ENCODE peak calls at places on chromosomes 6 and 20, in seven cellular contexts. One of them, this sample, is unnamed.

GRCh38 chr20:31664696-31665354 is 27.1 kb downstream of the COX4I2 start:
- DNase-seq in anterior cingulate cortex: no peak
- DNase-seq in stimulated activated effector memory CD8-positive, alpha-beta T cell treated with anti-CD3 and anti-CD28 coated beads, Interleukin-12 subunit alpha, Interleukin-12 subunit beta, amount 100 ng/mL, for 72 hours: no peak
- DNase-seq in T-helper 2 cell treated with Interferon-gamma antibody and Interleukin-4, amounts not matched to agents 5 μg/mL and 100 μg/mL, for 36 hours: no peak
- DNase-seq in NCI-H2107: no peak
- DNase-seq in stimulated activated CD8-positive, alpha-beta memory T cell treated with anti-CD3 and anti-CD28 coated beads, Interleukin-7, amount 100 ng/mL, for 24 hours: no peak
- DNase-seq in GDM1: no peak
- DNase-seq in this sample: no peak

GRCh38 chr6:25851961-25852360 is 20.1 kb upstream of the SLC17A1 start:
- DNase-seq in anterior cingulate cortex: no peak
- DNase-seq in stimulated activated effector memory CD8-positive, alpha-beta T cell treated with anti-CD3 and anti-CD28 coated beads, Interleukin-12 subunit alpha, Interleukin-12 subunit beta, amount 100 ng/mL, for 72 hours: no peak
- DNase-seq in T-helper 2 cell treated with Interferon-gamma antibody and Interleukin-4, amounts not matched to agents 5 μg/mL and 100 μg/mL, for 36 hours: no peak
- DNase-seq in NCI-H2107: no peak
- DNase-seq in stimulated activated CD8-positive, alpha-beta memory T cell treated with anti-CD3 and anti-CD28 coated beads, Interleukin-7, amount 100 ng/mL, for 24 hours: no peak
- DNase-seq in GDM1: no peak
- DNase-seq in this sample: no peak

GRCh38 chr6:145842693-145843546 is 28.3 kb upstream of the FBXO30 start:
- DNase-seq in anterior cingulate cortex: no peak
- DNase-seq in stimulated activated effector memory CD8-positive, alpha-beta T cell treated with anti-CD3 and anti-CD28 coated beads, Interleukin-12 subunit alpha, Interleukin-12 subunit beta, amount 100 ng/mL, for 72 hours: no peak
- DNase-seq in T-helper 2 cell treated with Interferon-gamma antibody and Interleukin-4, amounts not matched to agents 5 μg/mL and 100 μg/mL, for 36 hours: no peak
- DNase-seq in NCI-H2107: no peak
- DNase-seq in stimulated activated CD8-positive, alpha-beta memory T cell treated with anti-CD3 and anti-CD28 coated beads, Interleukin-7, amount 100 ng/mL, for 24 hours: no peak
- DNase-seq in GDM1: no peak
- DNase-seq in this sample: peak

GRCh38 chr6:223763-224162 is 68.5 kb upstream of the DUSP22 start:
- DNase-seq in anterior cingulate cortex: no peak
- DNase-seq in stimulated activated effector memory CD8-positive, alpha-beta T cell treated with anti-CD3 and anti-CD28 coated beads, Interleukin-12 subunit alpha, Interleukin-12 subunit beta, amount 100 ng/mL, for 72 hours: no peak
- DNase-seq in T-helper 2 cell treated with Interferon-gamma antibody and Interleukin-4, amounts not matched to agents 5 μg/mL and 100 μg/mL, for 36 hours: no peak
- DNase-seq in NCI-H2107: no peak
- DNase-seq in stimulated activated CD8-positive, alpha-beta memory T cell treated with anti-CD3 and anti-CD28 coated beads, Interleukin-7, amount 100 ng/mL, for 24 hours: no peak
- DNase-seq in GDM1: no peak
- DNase-seq in this sample: no peak

GRCh38 chr6:82711992-82712788 is 348.6 kb downstream of the TPBG start:
- DNase-seq in anterior cingulate cortex: peak
- DNase-seq in stimulated activated effector memory CD8-positive, alpha-beta T cell treated with anti-CD3 and anti-CD28 coated beads, Interleukin-12 subunit alpha, Interleukin-12 subunit beta, amount 100 ng/mL, for 72 hours: no peak
- DNase-seq in T-helper 2 cell treated with Interferon-gamma antibody and Interleukin-4, amounts not matched to agents 5 μg/mL and 100 μg/mL, for 36 hours: no peak
- DNase-seq in NCI-H2107: no peak
- DNase-seq in stimulated activated CD8-positive, alpha-beta memory T cell treated with anti-CD3 and anti-CD28 coated beads, Interleukin-7, amount 100 ng/mL, for 24 hours: no peak
- DNase-seq in GDM1: no peak
- DNase-seq in this sample: no peak

GRCh38 chr6:156107514-156108150 is 652.0 kb upstream of the NOX3 start:
- DNase-seq in anterior cingulate cortex: no peak
- DNase-seq in stimulated activated effector memory CD8-positive, alpha-beta T cell treated with anti-CD3 and anti-CD28 coated beads, Interleukin-12 subunit alpha, Interleukin-12 subunit beta, amount 100 ng/mL, for 72 hours: no peak
- DNase-seq in T-helper 2 cell treated with Interferon-gamma antibody and Interleukin-4, amounts not matched to agents 5 μg/mL and 100 μg/mL, for 36 hours: no peak
- DNase-seq in NCI-H2107: peak
- DNase-seq in stimulated activated CD8-positive, alpha-beta memory T cell treated with anti-CD3 and anti-CD28 coated beads, Interleukin-7, amount 100 ng/mL, for 24 hours: no peak
- DNase-seq in GDM1: no peak
- DNase-seq in this sample: no peak

GRCh38 chr6:10417681-10418104 is 2.8 kb upstream of the TFAP2A start:
- DNase-seq in anterior cingulate cortex: no peak
- DNase-seq in stimulated activated effector memory CD8-positive, alpha-beta T cell treated with anti-CD3 and anti-CD28 coated beads, Interleukin-12 subunit alpha, Interleukin-12 subunit beta, amount 100 ng/mL, for 72 hours: no peak
- DNase-seq in T-helper 2 cell treated with Interferon-gamma antibody and Interleukin-4, amounts not matched to agents 5 μg/mL and 100 μg/mL, for 36 hours: no peak
- DNase-seq in NCI-H2107: no peak
- DNase-seq in stimulated activated CD8-positive, alpha-beta memory T cell treated with anti-CD3 and anti-CD28 coated beads, Interleukin-7, amount 100 ng/mL, for 24 hours: no peak
- DNase-seq in GDM1: no peak
- DNase-seq in this sample: no peak

GRCh38 chr6:6712979-6713514 is 124.5 kb downstream of the LY86 start:
- DNase-seq in anterior cingulate cortex: peak
- DNase-seq in stimulated activated effector memory CD8-positive, alpha-beta T cell treated with anti-CD3 and anti-CD28 coated beads, Interleukin-12 subunit alpha, Interleukin-12 subunit beta, amount 100 ng/mL, for 72 hours: no peak
- DNase-seq in T-helper 2 cell treated with Interferon-gamma antibody and Interleukin-4, amounts not matched to agents 5 μg/mL and 100 μg/mL, for 36 hours: no peak
- DNase-seq in NCI-H2107: no peak
- DNase-seq in stimulated activated CD8-positive, alpha-beta memory T cell treated with anti-CD3 and anti-CD28 coated beads, Interleukin-7, amount 100 ng/mL, for 24 hours: no peak
- DNase-seq in GDM1: peak
- DNase-seq in this sample: peak

GRCh38 chr6:126804255-126805064 is 314.0 kb upstream of the RSPO3 start:
- DNase-seq in anterior cingulate cortex: no peak
- DNase-seq in stimulated activated effector memory CD8-positive, alpha-beta T cell treated with anti-CD3 and anti-CD28 coated beads, Interleukin-12 subunit alpha, Interleukin-12 subunit beta, amount 100 ng/mL, for 72 hours: no peak
- DNase-seq in T-helper 2 cell treated with Interferon-gamma antibody and Interleukin-4, amounts not matched to agents 5 μg/mL and 100 μg/mL, for 36 hours: no peak
- DNase-seq in NCI-H2107: no peak
- DNase-seq in stimulated activated CD8-positive, alpha-beta memory T cell treated with anti-CD3 and anti-CD28 coated beads, Interleukin-7, amount 100 ng/mL, for 24 hours: no peak
- DNase-seq in GDM1: peak
- DNase-seq in this sample: no peak

GRCh38 chr6:117389227-117390057 is 36.3 kb downstream of the ROS1 start:
- DNase-seq in anterior cingulate cortex: no peak
- DNase-seq in stimulated activated effector memory CD8-positive, alpha-beta T cell treated with anti-CD3 and anti-CD28 coated beads, Interleukin-12 subunit alpha, Interleukin-12 subunit beta, amount 100 ng/mL, for 72 hours: no peak
- DNase-seq in T-helper 2 cell treated with Interferon-gamma antibody and Interleukin-4, amounts not matched to agents 5 μg/mL and 100 μg/mL, for 36 hours: no peak
- DNase-seq in NCI-H2107: no peak
- DNase-seq in stimulated activated CD8-positive, alpha-beta memory T cell treated with anti-CD3 and anti-CD28 coated beads, Interleukin-7, amount 100 ng/mL, for 24 hours: no peak
- DNase-seq in GDM1: no peak
- DNase-seq in this sample: no peak

GRCh38 chr6:35776364-35777215 is at the start of gene CLPSL2:
- DNase-seq in anterior cingulate cortex: no peak
- DNase-seq in stimulated activated effector memory CD8-positive, alpha-beta T cell treated with anti-CD3 and anti-CD28 coated beads, Interleukin-12 subunit alpha, Interleukin-12 subunit beta, amount 100 ng/mL, for 72 hours: no peak
- DNase-seq in T-helper 2 cell treated with Interferon-gamma antibody and Interleukin-4, amounts not matched to agents 5 μg/mL and 100 μg/mL, for 36 hours: no peak
- DNase-seq in NCI-H2107: no peak
- DNase-seq in stimulated activated CD8-positive, alpha-beta memory T cell treated with anti-CD3 and anti-CD28 coated beads, Interleukin-7, amount 100 ng/mL, for 24 hours: no peak
- DNase-seq in GDM1: no peak
- DNase-seq in this sample: no peak

GRCh38 chr20:31698803-31699718 is 23.6 kb downstream of the BCL2L1 start:
- DNase-seq in anterior cingulate cortex: peak
- DNase-seq in stimulated activated effector memory CD8-positive, alpha-beta T cell treated with anti-CD3 and anti-CD28 coated beads, Interleukin-12 subunit alpha, Interleukin-12 subunit beta, amount 100 ng/mL, for 72 hours: no peak
- DNase-seq in T-helper 2 cell treated with Interferon-gamma antibody and Interleukin-4, amounts not matched to agents 5 μg/mL and 100 μg/mL, for 36 hours: peak
- DNase-seq in NCI-H2107: no peak
- DNase-seq in stimulated activated CD8-positive, alpha-beta memory T cell treated with anti-CD3 and anti-CD28 coated beads, Interleukin-7, amount 100 ng/mL, for 24 hours: no peak
- DNase-seq in GDM1: no peak
- DNase-seq in this sample: peak

GRCh38 chr6:44400572-44400971 is 13.1 kb downstream of the CDC5L start:
- DNase-seq in anterior cingulate cortex: no peak
- DNase-seq in stimulated activated effector memory CD8-positive, alpha-beta T cell treated with anti-CD3 and anti-CD28 coated beads, Interleukin-12 subunit alpha, Interleukin-12 subunit beta, amount 100 ng/mL, for 72 hours: no peak
- DNase-seq in T-helper 2 cell treated with Interferon-gamma antibody and Interleukin-4, amounts not matched to agents 5 μg/mL and 100 μg/mL, for 36 hours: no peak
- DNase-seq in NCI-H2107: no peak
- DNase-seq in stimulated activated CD8-positive, alpha-beta memory T cell treated with anti-CD3 and anti-CD28 coated beads, Interleukin-7, amount 100 ng/mL, for 24 hours: no peak
- DNase-seq in GDM1: no peak
- DNase-seq in this sample: no peak

This sample was measured in GF-D8.